ENCODE peak calls at places on chromosome 18, in four cellular contexts. U is CD4-positive, alpha-beta T cell; Z is AG04449; P is stomach. E is an unnamed sample.

GRCh38 chr18:77059294-77059916 is 73.2 kb downstream of the MBP start:
- DNase-seq in P (no peak), Z (no peak), U (no peak), E (no peak)

GRCh38 chr18:35661483-35662146 is 80.1 kb downstream of the GALNT1 start:
- DNase-seq in P (no peak), Z (no peak), U (no peak), E (no peak)

GRCh38 chr18:36075862-36076587 is 8.7 kb upstream of the RPRD1A start:
- DNase-seq in P (no peak), U (no peak), Z (no peak), E (peak)

GRCh38 chr18:66271927-66272326 is 332.0 kb downstream of the CDH19 start:
- DNase-seq in P (no peak), Z (no peak), U (no peak), E (no peak)

GRCh38 chr18:58221060-58221725 is 177.2 kb downstream of the NEDD4L start:
- DNase-seq in P (peak), Z (no peak), U (no peak), E (no peak)

GRCh38 chr18:40877096-40877495 is 1077.9 kb upstream of the PIK3C3 start:
- DNase-seq in Z (peak), P (no peak), U (no peak), E (no peak)

GRCh38 chr18:41655074-41655473 is 300.0 kb upstream of the PIK3C3 start:
- DNase-seq in Z (no peak), P (no peak), U (no peak), E (no peak)

GRCh38 chr18:44039826-44040225 is 640.9 kb upstream of the SETBP1 start:
- DNase-seq in U (no peak), P (no peak), Z (no peak), E (no peak)

GRCh38 chr18:68177807-68178702 is 536.9 kb downstream of the TMX3 start:
- DNase-seq in P (peak), Z (peak), U (no peak), E (peak)

GRCh38 chr18:711330-711692 is 1.1 kb downstream of the ENOSF1 start:
- DNase-seq in P (no peak), Z (no peak), U (peak), E (no peak)

GRCh38 chr18:710418-711300 is 1.8 kb downstream of the ENOSF1 start:
- DNase-seq in P (no peak), Z (no peak), U (no peak), E (no peak)

GRCh38 chr18:712401-713134 is at the start of gene ENOSF1:
- DNase-seq in Z (no peak), P (peak), U (peak), E (peak)

GRCh38 chr18:713135-713490 is 683 bp upstream of the ENOSF1 start:
- DNase-seq in U (no peak), Z (no peak), P (no peak), E (no peak)

GRCh38 chr18:711693-712400 is 583 bp downstream of the ENOSF1 start:
- DNase-seq in Z (peak), U (peak), P (peak), E (peak)
- TF ChIP-seq CTCF in Z (no peak), U (peak), P (no peak), E (no peak)

GRCh38 chr18:13005289-13005688 is 14.1 kb downstream of the CEP192 start:
- DNase-seq in P (no peak), Z (no peak), U (no peak), E (no peak)

GRCh38 chr18:12998332-12999060 is 7.3 kb downstream of the CEP192 start:
- DNase-seq in P (no peak), U (no peak), Z (no peak), E (no peak)

GRCh38 chr18:13004316-13004879 is 13.2 kb downstream of the CEP192 start:
- DNase-seq in Z (no peak), P (no peak), U (no peak), E (no peak)

GRCh38 chr18:13006731-13007550 is 15.8 kb downstream of the CEP192 start:
- DNase-seq in Z (no peak), P (no peak), U (no peak), E (no peak)

DNA sequence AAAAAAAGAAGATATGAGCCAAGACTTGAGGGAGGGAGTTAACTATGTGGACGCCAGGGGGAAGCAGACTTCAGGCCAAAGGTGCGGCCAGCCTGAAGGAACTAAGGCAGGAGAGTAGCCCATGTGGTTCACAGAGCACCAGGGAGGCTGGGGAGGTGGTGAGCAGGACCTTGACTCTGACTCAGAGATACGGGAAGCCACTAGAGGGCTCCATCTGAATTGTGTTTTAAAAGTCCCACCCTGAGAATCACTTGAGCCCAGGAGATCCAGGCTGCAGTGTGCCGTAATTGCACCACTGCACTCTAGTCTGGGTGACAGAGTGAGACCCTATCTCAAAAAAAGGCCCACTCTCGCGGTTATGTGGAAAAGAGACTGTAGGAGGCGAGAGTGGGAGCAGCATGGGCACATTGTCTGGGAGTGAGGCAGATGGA is 12.3 kb downstream of the CEP192 start:
- DNase-seq in Z (no peak), P (peak), U (no peak), E (peak)
- TF ChIP-seq CTCF in Z (peak), P (peak), U (peak), E (peak)

GRCh38 chr18:54558609-54559585 is 32.1 kb upstream of the DYNAP start:
- DNase-seq in Z (no peak), U (no peak), P (no peak), E (no peak)
- TF ChIP-seq CTCF in Z (peak), U (peak), P (peak), E (peak)

DNA sequence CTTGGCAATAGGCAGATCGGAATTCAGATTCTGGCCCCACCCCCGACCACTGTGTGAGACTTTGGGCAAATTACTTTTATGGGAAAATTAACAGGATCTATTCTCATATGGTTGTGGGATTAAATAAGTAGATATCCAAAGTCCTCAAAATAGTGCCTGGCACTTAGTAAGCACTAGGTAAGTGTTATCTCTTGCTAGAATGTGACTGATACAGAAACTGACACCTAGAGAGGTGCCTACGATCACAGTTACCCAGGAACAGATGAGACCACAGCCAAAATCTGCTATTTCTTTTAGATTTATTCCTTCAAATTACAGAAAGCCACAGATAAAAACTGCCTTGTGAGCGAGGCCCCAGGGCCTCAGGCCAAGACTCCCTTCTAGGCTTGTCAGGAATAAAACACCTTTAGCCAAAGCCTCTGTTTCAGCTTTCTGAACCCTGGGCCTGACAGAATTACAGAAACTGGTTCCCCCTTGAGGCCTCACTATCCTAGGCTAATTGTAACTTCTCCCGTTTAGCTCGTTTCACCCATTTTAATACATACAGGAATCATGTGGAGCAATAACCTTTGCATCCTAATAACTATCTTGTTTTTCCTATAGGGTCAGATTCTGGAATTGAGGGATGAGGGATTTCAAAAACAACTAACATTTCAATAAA is 22.3 kb upstream of the CHMP1B start:
- DNase-seq in Z (no peak), U (no peak), P (no peak), E (no peak)
- TF ChIP-seq CTCF in Z (no peak), U (no peak), P (no peak), E (no peak)

GRCh38 chr18:48230459-48231113 is 178.6 kb downstream of the ZBTB7C start:
- DNase-seq in Z (no peak), U (no peak), P (peak), E (no peak)
- TF ChIP-seq CTCF in Z (peak), U (no peak), P (no peak), E (peak)

GRCh38 chr18:61697306-61697909 is 195.4 kb downstream of the RNF152 start:
- DNase-seq in Z (no peak), U (no peak), P (no peak), E (no peak)
- TF ChIP-seq CTCF in Z (no peak), U (no peak), P (no peak), E (no peak)

DNA sequence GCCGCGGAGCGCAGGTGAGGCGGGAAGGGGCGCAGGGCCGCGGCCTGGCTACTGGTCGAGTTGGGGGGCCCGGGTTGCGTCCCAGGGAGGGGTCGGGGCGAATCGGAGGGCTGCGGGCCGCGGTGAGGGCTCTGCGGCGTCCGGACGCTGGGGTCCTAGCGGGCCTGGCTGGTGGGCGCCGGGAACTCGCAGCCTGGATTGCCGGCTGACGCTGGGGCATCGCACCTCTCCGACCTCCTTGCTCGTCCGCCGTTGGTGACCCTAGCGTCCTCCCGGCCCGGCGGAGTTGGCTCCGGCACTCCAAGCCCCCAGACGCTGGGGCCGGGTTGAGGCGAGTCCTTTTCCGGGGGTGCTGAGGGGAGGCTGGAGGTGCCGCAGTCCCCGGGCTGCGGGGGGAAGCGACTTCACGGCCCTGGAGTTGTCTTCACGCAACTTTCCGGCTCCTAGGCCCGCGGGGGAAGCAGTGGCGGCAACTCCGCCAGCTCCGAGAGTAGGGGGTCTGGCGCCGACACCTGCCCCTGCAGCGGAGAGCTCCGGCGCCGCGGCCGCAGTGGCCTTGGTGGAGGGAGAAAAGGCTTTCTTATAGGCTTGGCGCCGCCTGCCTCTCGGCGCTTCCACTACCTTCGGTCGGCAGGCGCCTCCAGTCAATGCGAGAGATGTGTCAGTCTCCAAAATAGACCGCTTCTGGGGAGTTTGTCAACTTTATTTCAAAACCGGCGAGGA is 70.3 kb downstream of the HAUS1 start:
- DNase-seq in Z (no peak), U (peak), P (peak), E (no peak)
- TF ChIP-seq CTCF in Z (no peak), U (no peak), P (no peak), E (peak)

GRCh38 chr18:22324191-22325131 is 93.3 kb downstream of the CTAGE1 start:
- DNase-seq in U (no peak), Z (no peak), P (peak), E (no peak)
- TF ChIP-seq CTCF in U (no peak), Z (no peak), P (no peak), E (peak)

GRCh38 chr18:9688036-9688741 is 19.9 kb upstream of the RAB31 start:
- DNase-seq in Z (no peak), P (no peak), U (no peak), E (no peak)

GRCh38 chr18:9684901-9685738 is 23.0 kb upstream of the RAB31 start:
- DNase-seq in P (no peak), U (no peak), Z (no peak), E (no peak)

GRCh38 chr18:9681217-9681616 is 26.9 kb upstream of the RAB31 start:
- DNase-seq in U (no peak), Z (no peak), P (no peak), E (no peak)

GRCh38 chr18:9682572-9682971 is 25.5 kb upstream of the RAB31 start:
- DNase-seq in P (no peak), U (no peak), Z (no peak), E (no peak)

DNA sequence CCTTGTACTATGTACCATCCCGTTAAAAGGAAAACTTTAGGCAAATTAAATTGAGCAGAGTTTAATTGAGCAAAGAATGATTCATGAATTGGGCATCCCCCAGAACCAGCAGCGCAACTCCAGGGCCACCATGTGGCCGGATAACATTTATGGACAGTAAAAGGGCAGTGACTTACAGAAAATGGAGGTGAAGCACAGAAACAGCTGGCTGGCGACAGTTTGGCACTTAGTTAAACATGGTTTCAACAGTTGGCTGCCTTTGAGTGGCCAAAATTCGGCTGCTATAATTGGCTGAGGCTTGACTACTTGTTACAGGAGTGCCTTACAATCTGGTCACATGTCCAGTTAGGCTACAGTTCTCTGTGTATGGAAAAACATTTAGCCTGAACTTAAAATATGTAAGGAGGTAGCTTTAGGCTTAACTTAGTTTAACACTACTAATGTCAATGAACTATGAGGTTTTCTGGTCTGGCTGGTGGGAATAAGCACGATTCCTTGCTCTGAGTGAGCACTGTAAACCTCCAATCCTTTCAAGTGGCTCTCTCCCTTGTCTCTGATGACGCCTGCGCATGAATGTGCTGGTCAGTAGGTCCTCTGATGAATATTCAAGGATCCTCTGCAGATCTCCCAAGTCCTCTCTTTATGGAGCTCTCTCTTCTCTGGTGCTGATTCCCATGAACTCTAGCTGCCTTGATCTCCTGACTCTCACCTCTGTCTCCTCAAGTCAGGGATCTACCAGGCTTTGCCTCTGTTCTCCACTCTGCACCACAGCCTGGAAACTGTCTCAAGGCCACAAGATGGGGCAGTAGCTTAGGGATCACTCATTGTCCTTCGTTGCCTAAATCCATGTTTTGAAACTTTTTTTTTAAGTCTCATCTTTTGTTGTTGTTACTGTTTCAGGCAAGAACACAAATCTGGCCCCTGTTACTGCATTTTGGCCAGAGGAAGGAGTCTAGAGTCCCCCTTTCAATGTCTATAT is 24.4 kb upstream of the RAB31 start:
- DNase-seq in U (no peak), Z (no peak), P (peak), E (no peak)
- TF ChIP-seq CTCF in U (no peak), Z (peak), P (peak), E (peak)